ENCODE peak calls at places on chromosomes 7 and 10, in five cellular contexts. J is HCT116, H is body of pancreas, C is breast epithelium, L is uterus. W is an unnamed sample.

GRCh38 chr7:43590862-43591550 is 8.1 kb downstream of the STK17A start:
- DNase-seq in J (no peak), H (no peak), C (no peak), L (no peak), W (no peak)

GRCh38 chr10:91389636-91390512 is 20.3 kb upstream of the HECTD2 start:
- DNase-seq in J (peak), H (no peak), C (no peak), L (no peak), W (no peak)

GRCh38 chr7:127409629-127410028 is 17.1 kb upstream of the ZNF800 start:
- DNase-seq in J (no peak), H (no peak), C (no peak), L (no peak), W (no peak)

GRCh38 chr10:80497187-80498038 is 40.3 kb upstream of the SH2D4B start:
- DNase-seq in J (no peak), H (no peak), C (no peak), L (peak), W (peak)

GRCh38 chr7:101112233-101112632 is 14.7 kb upstream of the SERPINE1 start:
- DNase-seq in J (no peak), H (peak), C (no peak), L (peak), W (no peak)

GRCh38 chr7:70764004-70764691 is 367.8 kb upstream of the GALNT17 start:
- DNase-seq in J (no peak), H (no peak), C (no peak), L (no peak), W (no peak)

GRCh38 chr10:60735244-60735643 is 43.0 kb upstream of the CDK1 start:
- DNase-seq in J (no peak), H (no peak), C (no peak), L (no peak), W (no peak)

GRCh38 chr7:123916240-123916724 is 8.8 kb upstream of the SPAM1 start:
- DNase-seq in J (peak), H (no peak), C (no peak), L (no peak), W (no peak)

DNA sequence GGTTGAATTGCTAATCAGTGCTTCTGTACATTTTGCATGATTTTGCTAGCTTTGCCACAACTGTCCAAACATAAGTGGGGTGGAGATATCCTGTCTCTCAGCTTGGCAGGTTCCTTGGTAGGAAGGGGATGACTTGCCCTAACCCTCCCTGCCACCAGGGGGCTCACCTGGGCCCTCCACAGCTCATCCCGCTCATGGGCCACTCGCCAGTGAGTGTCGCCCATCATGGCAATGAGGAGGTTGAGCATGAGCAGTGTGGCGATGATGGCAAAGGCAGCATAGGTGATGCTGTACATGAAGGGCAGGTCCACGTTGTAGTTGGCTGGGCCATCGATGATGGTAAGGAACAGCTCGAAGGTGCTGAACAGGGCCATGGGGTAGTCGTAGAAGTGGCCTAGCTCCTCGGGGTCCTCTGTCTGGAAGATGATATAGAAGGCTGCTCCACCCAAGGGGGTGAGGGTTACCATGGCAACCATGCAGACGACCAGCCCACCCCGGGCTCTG is 12.2 kb downstream of the TRPV6 start:
- DNase-seq in J (peak), H (peak), C (peak), L (no peak), W (no peak)
- TF ChIP-seq CTCF in J (peak), H (peak), C (peak), L (no peak), W (no peak)

DNA sequence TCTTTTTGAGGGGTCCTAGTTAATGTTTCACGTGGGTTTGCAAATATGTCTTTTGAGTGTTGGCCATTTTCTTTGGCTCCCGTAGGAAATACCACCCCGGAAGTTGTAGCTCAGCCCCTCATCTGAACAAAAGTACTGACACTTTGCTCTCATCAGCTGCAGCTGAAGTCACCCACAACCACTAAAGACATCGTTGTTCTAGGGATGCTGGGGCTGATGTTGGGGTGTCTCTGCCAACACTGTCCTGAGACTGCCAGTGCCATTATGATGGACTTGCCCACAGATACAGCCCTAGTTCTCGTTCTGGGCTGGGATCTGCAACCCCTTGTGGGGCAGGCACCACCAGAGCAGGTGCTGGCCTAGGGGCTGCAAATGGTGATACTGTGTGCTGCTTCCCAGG is 82.6 kb upstream of the ARHGAP21 start:
- DNase-seq in J (no peak), H (no peak), C (no peak), L (no peak), W (no peak)
- TF ChIP-seq POLR2A in J (no peak), H (no peak), C (no peak), L (no peak), W (no peak)

DNA sequence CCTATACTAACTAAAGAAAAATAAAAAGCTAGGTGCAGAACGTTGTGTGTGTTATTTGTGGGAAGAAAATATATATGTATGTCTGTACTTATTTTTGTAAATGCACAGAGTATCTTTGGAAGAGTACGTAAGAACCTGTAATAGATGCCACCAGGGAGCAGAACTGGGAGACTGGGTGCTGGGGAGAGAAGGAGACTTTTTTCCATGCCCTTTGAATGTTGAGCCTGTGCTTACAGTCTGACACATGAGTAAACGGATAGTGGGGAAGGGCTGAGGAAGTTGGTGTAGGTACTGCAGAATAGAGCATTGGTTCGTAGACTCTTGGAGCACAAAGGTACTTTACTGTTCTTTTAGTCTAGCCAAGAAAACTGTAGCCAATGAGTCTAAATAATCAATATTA is 1.3 kb upstream of the SCRN1 start:
- DNase-seq in J (no peak), H (no peak), C (no peak), L (no peak), W (no peak)
- TF ChIP-seq CTCF in J (no peak), H (no peak), C (no peak), L (no peak), W (no peak)

GRCh38 chr10:83617692-83618325 is 521.5 kb upstream of the GHITM start:
- DNase-seq in J (no peak), H (no peak), C (no peak), L (no peak), W (no peak)
- TF ChIP-seq POLR2A in J (no peak), H (no peak), C (no peak), L (no peak), W (no peak)